ENCODE peak calls at places on chromosome 13, in four cellular contexts. C is stomach, G is A549, L is suprapubic skin. S is an unnamed sample.

GRCh38 chr13:73656863-73657262 is 477.3 kb downstream of the KLF12 start:
- DNase-seq in G (no peak), L (no peak), C (no peak), S (no peak)

GRCh38 chr13:112928020-112928931 is 40.7 kb upstream of the MCF2L start:
- DNase-seq in G (no peak), L (no peak), C (no peak), S (peak; percentile 57)

GRCh38 chr13:23044906-23045305 is 135.9 kb upstream of the SGCG start:
- DNase-seq in G (no peak), C (no peak), L (no peak), S (no peak)

GRCh38 chr13:90055121-90055520 is 1292.4 kb upstream of the MIR17HG start:
- DNase-seq in L (no peak), G (no peak), C (no peak), S (no peak)

GRCh38 chr13:42361701-42362100 is 89.7 kb downstream of the AKAP11 start:
- DNase-seq in G (no peak), L (no peak), C (no peak), S (no peak)

GRCh38 chr13:73025212-73026012 is 33.4 kb upstream of the KLF5 start:
- DNase-seq in C (no peak), L (no peak), G (no peak), S (no peak)

GRCh38 chr13:109387438-109387837 is 398.9 kb downstream of the IRS2 start:
- DNase-seq in L (no peak), G (no peak), C (no peak), S (no peak)

GRCh38 chr13:112719016-112719415 is 29.2 kb downstream of the ATP11A start:
- DNase-seq in C (no peak), L (no peak), G (no peak), S (no peak)

GRCh38 chr13:26991508-26992181 is 180.0 kb downstream of the USP12 start:
- DNase-seq in G (no peak), C (peak; percentile 63), L (peak; percentile 57), S (no peak)

GRCh38 chr13:73715114-73715909 is 418.9 kb downstream of the KLF12 start:
- DNase-seq in G (no peak), C (no peak), L (no peak), S (no peak)

GRCh38 chr13:113153810-113154748 is 4.4 kb upstream of the PROZ start:
- DNase-seq in L (peak; percentile 90), C (peak; percentile 83), G (peak; percentile 47), S (peak; percentile 93)

GRCh38 chr13:113598481-113598880 is 13.9 kb downstream of the TFDP1 start:
- DNase-seq in L (peak; percentile 69), C (no peak), G (no peak), S (no peak)

GRCh38 chr13:80036845-80037504 is 304.0 kb downstream of the SPRY2 start:
- DNase-seq in C (no peak), L (no peak), G (no peak), S (no peak)

GRCh38 chr13:94153586-94153985 is 325.9 kb downstream of the DCT start:
- DNase-seq in C (no peak), L (no peak), G (no peak), S (no peak)

GRCh38 chr13:106118996-106119395 is 416.5 kb downstream of the EFNB2 start:
- DNase-seq in C (no peak), L (no peak), G (no peak), S (no peak)

GRCh38 chr13:106602178-106602577 is 34.2 kb upstream of the ARGLU1 start:
- DNase-seq in L (no peak), G (no peak), C (peak; percentile 74), S (no peak)

GRCh38 chr13:21458457-21458815 is 667 bp downstream of the ZDHHC20 start:
- DNase-seq in G (peak; percentile 33), L (no peak), C (peak; percentile 71), S (peak; percentile 65)

GRCh38 chr13:101876951-101877350 is 424.5 kb downstream of the ITGBL1 start:
- DNase-seq in G (no peak), C (no peak), L (no peak), S (no peak)

GRCh38 chr13:101875717-101876393 is 423.4 kb downstream of the ITGBL1 start:
- DNase-seq in G (no peak), L (no peak), C (no peak), S (no peak)

GRCh38 chr13:101880581-101880980 is 428.1 kb downstream of the ITGBL1 start:
- DNase-seq in G (no peak), C (no peak), L (no peak), S (no peak)

DNA sequence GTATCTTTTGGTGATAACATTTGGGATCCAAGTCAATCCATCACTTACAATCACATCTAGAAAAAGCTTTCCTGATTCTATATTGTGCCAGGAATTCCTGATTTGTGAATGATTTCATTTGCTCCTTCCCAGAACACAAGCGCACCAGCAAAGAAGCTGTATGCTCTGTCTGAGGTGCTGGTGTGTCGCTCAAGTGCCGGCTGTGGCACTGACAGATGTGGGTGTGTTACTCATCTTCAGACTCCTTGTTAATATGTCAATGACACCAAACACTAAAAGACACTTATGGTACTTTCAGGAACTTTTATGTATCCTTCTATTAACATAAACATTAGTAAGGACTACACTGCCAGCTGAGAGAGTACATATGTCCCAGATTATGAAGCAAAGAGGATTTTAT is 429.1 kb downstream of the ITGBL1 start:
- DNase-seq in L (no peak), C (no peak), G (no peak), S (no peak)
- TF ChIP-seq EP300 in L (no peak), C (no peak), G (no peak), S (no peak)

DNA sequence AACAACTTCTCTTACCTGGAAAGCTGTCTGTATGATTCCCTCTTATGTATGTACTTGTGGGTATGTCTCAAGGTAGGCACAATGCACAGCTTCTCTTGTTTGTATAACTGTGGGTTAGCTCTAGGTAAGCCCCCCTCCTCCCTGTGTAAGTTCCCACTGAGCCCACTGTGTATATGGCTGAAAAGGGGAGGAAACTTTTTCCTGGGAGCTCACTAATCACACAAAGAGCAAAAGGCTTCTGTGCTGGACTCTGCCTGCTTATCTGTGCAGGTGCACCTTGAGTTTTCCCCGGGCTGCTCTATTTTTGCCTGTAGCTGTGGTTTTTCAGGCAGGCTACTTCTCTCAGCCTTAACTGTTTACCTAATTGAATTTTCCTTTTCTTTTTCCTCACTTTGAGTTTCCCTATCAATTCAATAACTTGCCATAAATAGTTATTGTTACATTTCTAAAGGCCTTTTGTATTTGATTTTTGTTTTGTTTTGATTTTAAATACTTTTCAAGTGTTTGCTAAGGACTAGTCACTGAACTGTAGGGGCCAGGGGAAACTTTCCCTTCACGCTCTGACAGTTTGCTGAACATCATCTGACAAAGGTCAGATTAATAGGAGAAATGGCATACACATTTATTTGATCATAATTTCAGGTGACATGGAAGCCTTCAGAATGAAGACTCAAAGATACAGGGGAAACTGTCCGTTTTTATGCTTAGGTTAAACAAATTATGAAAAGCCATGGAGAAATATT is 423.5 kb upstream of the ATXN8OS start:
- DNase-seq in C (no peak), L (no peak), G (no peak), S (no peak)
- TF ChIP-seq EP300 in C (no peak), L (no peak), G (no peak), S (no peak)

GRCh38 chr13:40220299-40220935 is 446.0 kb downstream of the FOXO1 start:
- DNase-seq in L (no peak), C (no peak), G (no peak), S (no peak)

GRCh38 chr13:40217675-40218074 is 448.8 kb downstream of the FOXO1 start:
- DNase-seq in C (no peak), L (no peak), G (no peak), S (no peak)

GRCh38 chr13:40221131-40221459 is 445.3 kb downstream of the FOXO1 start:
- DNase-seq in L (no peak), G (no peak), C (no peak), S (no peak)

GRCh38 chr13:40215747-40216146 is 450.7 kb downstream of the FOXO1 start:
- DNase-seq in L (no peak), C (no peak), G (no peak), S (no peak)

DNA sequence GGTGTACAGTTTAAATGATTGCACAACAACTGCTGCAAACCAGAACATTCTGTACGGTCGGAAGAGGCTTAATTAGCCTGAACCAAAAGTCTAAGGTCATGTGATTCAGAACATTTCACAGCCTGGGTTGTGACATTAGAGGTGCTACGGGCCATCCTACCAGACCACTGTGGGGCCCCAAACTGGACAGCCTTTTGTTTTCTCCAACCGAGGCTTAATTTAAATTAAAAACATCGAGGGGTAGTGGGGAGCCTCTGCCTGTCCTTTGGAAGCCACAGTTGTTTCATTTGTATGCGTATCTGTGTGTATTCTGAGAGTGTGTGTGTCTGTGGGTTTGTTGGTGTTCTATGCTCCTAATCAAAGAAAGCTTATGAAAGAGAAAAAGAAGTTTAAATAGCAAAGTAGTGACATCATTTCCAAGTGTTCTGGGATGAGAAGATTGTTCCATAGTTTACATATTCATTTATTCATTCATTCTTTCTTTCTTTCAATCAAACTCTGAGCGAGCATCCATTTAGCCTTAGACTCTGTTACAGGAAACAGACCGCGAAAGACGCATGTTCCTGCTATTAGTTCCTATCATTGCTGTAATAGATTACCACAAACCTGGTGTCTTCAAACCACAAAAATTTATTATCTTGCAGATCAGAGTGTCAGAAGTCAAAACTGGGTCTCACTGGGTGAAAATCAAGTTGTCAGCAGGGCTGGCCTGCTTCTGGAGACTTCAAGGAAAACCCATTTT is 444.8 kb downstream of the FOXO1 start:
- DNase-seq in G (no peak), C (no peak), L (no peak), S (no peak)
- TF ChIP-seq EP300 in G (no peak), C (peak; percentile 83), L (peak; percentile 90), S (no peak)

GRCh38 chr13:50810998-50811397 is 32.5 kb downstream of the DLEU7 start:
- DNase-seq in L (no peak), G (no peak), C (no peak), S (no peak)
- TF ChIP-seq EP300 in L (no peak), G (no peak), C (no peak), S (no peak)

GRCh38 chr13:110388141-110388943 is 81.3 kb downstream of the COL4A2 start:
- DNase-seq in L (no peak), C (no peak), G (no peak), S (peak; percentile 47)
- TF ChIP-seq EP300 in L (no peak), C (peak; percentile 56), G (no peak), S (no peak)

DNA sequence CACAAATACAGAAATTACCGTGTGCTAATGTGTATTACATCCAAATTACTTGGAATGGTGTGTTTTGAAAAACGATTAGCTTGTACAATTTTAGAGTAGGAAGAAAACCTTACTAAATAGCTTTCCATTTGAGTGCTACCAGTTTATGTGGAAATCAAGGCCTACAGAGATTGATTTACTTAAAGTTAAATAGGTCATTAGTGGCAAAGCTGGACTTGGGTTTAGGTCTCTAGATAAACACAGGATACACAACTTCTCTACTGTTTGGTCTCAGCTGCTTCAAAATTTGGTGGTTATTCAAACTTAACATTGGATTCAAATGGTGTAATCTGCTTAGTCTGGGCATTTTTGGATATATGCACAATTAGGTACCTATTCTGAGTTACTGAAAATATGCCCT is 21.4 kb downstream of the PCCA start:
- DNase-seq in C (no peak), G (no peak), L (no peak), S (no peak)
- TF ChIP-seq EP300 in C (no peak), G (no peak), L (no peak), S (no peak)

DNA sequence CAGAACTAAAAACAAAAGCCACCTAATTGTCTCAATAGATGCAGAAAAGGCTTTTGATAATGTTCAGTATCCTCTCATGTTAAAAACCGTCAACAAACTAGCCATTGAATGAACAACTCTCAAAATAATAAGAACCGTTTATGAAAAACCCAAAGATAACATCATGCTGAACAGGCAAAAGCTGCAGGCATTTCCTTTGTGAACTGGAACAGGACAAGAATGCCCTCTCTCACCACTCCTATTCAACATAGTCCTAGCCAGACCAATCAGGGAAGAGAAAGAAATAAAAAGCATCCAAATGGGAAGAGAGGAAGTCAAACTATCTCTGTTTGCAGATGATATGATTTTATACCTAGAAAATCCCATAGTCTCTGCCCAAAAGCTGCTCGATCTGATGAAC is 179.6 kb upstream of the EDNRB start:
- DNase-seq in G (no peak), C (no peak), L (no peak), S (no peak)
- TF ChIP-seq EP300 in G (no peak), C (no peak), L (no peak), S (no peak)